ENCODE peak calls at places on chromosomes 12 and 14, in six cellular contexts. G is transverse colon; M is NCI-H1092; P is OCI-LY7; V is activated naive CD4-positive, alpha-beta T cell treated with anti-CD3 and anti-CD28 coated beads for 36 hours; R is KBM-7. N is an unnamed sample.

GRCh38 chr12:88855301-88855700 is 275.0 kb upstream of the KITLG start:
- DNase-seq in G (no peak), M (no peak), P (no peak), V (no peak), R (no peak), N (no peak)

GRCh38 chr14:61860294-61860918 is 98.2 kb downstream of the SNAPC1 start:
- DNase-seq in G (peak), M (peak), P (peak), V (peak), R (peak), N (peak)

GRCh38 chr12:105036937-105037649 is 47.2 kb downstream of the ALDH1L2 start:
- DNase-seq in G (no peak), M (no peak), P (no peak), V (no peak), R (no peak), N (no peak)

GRCh38 chr12:102562836-102563425 is 82.6 kb upstream of the IGF1 start:
- DNase-seq in G (no peak), M (no peak), P (no peak), V (no peak), R (no peak), N (no peak)

GRCh38 chr14:68470361-68470760 is 322.5 kb downstream of the ZFP36L1 start:
- DNase-seq in G (no peak), M (no peak), P (no peak), V (peak), R (no peak), N (no peak)

GRCh38 chr14:105207996-105208737 is 27.1 kb upstream of the NUDT14 start:
- DNase-seq in G (no peak), M (no peak), P (no peak), V (no peak), R (no peak), N (no peak)

GRCh38 chr14:69363055-69363454 is 35.0 kb downstream of the ERH start:
- DNase-seq in G (no peak), M (no peak), P (no peak), V (no peak), R (no peak), N (no peak)

GRCh38 chr14:68458840-68459469 is 333.9 kb downstream of the ZFP36L1 start:
- DNase-seq in G (peak), M (peak), P (no peak), V (no peak), R (no peak), N (no peak)

GRCh38 chr12:57479043-57479375 is 657 bp downstream of the ARHGAP9 start:
- DNase-seq in G (no peak), M (no peak), P (peak), V (no peak), R (no peak), N (peak)

GRCh38 chr12:119630962-119631550 is 36.9 kb upstream of the PRKAB1 start:
- DNase-seq in G (no peak), M (no peak), P (no peak), V (no peak), R (no peak), N (no peak)

GRCh38 chr12:19165446-19165845 is 35.9 kb downstream of the PLEKHA5 start:
- DNase-seq in G (no peak), M (no peak), P (no peak), V (no peak), R (no peak), N (no peak)

GRCh38 chr14:53032161-53032803 is 81.4 kb upstream of the FERMT2 start:
- DNase-seq in G (no peak), M (no peak), P (no peak), V (no peak), R (no peak), N (no peak)

GRCh38 chr12:120639771-120640721 is at the start of gene CABP1:
- DNase-seq in G (peak), M (no peak), P (peak), V (peak), R (peak), N (peak)

GRCh38 chr12:3170423-3171194 is 93.4 kb downstream of the TSPAN9 start:
- DNase-seq in G (no peak), M (no peak), P (no peak), V (no peak), R (no peak), N (no peak)

GRCh38 chr14:52272375-52272774 is 4.9 kb downstream of the PTGDR start:
- DNase-seq in G (peak), M (no peak), P (peak), V (peak), R (peak), N (peak)

GRCh38 chr12:15435597-15435996 is 113.3 kb downstream of the PTPRO start:
- DNase-seq in G (no peak), M (no peak), P (no peak), V (no peak), R (no peak), N (no peak)

GRCh38 chr14:93059917-93060545 is 55.7 kb downstream of the ITPK1 start:
- DNase-seq in G (no peak), M (no peak), P (peak), V (no peak), R (peak), N (no peak)

GRCh38 chr12:116306536-116306935 is 29.0 kb upstream of the MED13L start:
- DNase-seq in G (no peak), M (no peak), P (no peak), V (no peak), R (no peak), N (no peak)

GRCh38 chr14:101315802-101316296 is 245.4 kb upstream of the DIO3 start:
- DNase-seq in G (no peak), M (no peak), P (no peak), V (no peak), R (no peak), N (no peak)

GRCh38 chr12:56029666-56030293 is 8.9 kb downstream of the IKZF4 start:
- DNase-seq in G (peak), M (no peak), P (peak), V (peak), R (peak), N (peak)

GRCh38 chr14:63893701-63894458 is 41.1 kb downstream of the SYNE2 start:
- DNase-seq in G (peak), M (no peak), P (no peak), V (no peak), R (no peak), N (no peak)

GRCh38 chr12:16329594-16329993 is 17.9 kb upstream of the MGST1 start:
- DNase-seq in G (no peak), M (no peak), P (no peak), V (no peak), R (peak), N (no peak)

GRCh38 chr12:109433618-109434017 is 43.5 kb downstream of the KCTD10 start:
- DNase-seq in G (no peak), M (no peak), P (no peak), V (no peak), R (peak), N (peak)

GRCh38 chr12:916240-916639 is 33.3 kb downstream of the RAD52 start:
- DNase-seq in G (peak), M (no peak), P (no peak), V (peak), R (peak), N (no peak)

GRCh38 chr12:48816148-48816854 is 2.0 kb upstream of the CACNB3 start:
- DNase-seq in G (peak), M (no peak), P (no peak), V (no peak), R (no peak), N (no peak)

GRCh38 chr12:57216014-57216891 is at the start of gene NXPH4:
- DNase-seq in G (peak), M (no peak), P (peak), V (peak), R (no peak), N (peak)

GRCh38 chr14:103630364-103631108 is 1.5 kb downstream of the KLC1 start:
- DNase-seq in G (no peak), M (no peak), P (no peak), V (no peak), R (no peak), N (no peak)

GRCh38 chr14:70567791-70568190 is 32.7 kb downstream of the MED6 start:
- DNase-seq in G (no peak), M (no peak), P (peak), V (peak), R (peak), N (peak)

GRCh38 chr12:11862794-11863193 is 207.9 kb upstream of the BCL2L14 start:
- DNase-seq in G (no peak), M (no peak), P (no peak), V (no peak), R (no peak), N (no peak)

GRCh38 chr14:65351493-65352224 is 60.9 kb upstream of the FUT8 start:
- DNase-seq in G (no peak), M (no peak), P (peak), V (no peak), R (no peak), N (no peak)

GRCh38 chr14:67526676-67527459 is 6.2 kb upstream of the PLEKHH1 start:
- DNase-seq in G (peak), M (peak), P (peak), V (peak), R (peak), N (peak)

GRCh38 chr12:109993091-109993490 is 3.1 kb downstream of the GIT2 start:
- DNase-seq in G (no peak), M (no peak), P (no peak), V (no peak), R (no peak), N (no peak)

GRCh38 chr14:67510836-67511235 is 22.3 kb upstream of the PLEKHH1 start:
- DNase-seq in G (no peak), M (no peak), P (no peak), V (no peak), R (no peak), N (no peak)